ENCODE peak calls at places on chromosomes 13 and 19, in nine cellular contexts. N, W, B, X, C, Y, U, Q and F are unnamed samples. For H3K27me3 and H3K4me1, the result is how much of the 10 kb centered on the place peaks cover.

GRCh38 chr13:32170841-32171240 is 139.3 kb downstream of the FRY start:
- DNase-seq in B (no peak), W (no peak), X (no peak), U (no peak), Y (no peak), N (no peak), Q (no peak), C (no peak), F (no peak)

GRCh38 chr19:44626067-44626624 is 12.8 kb downstream of the IGSF23 start:
- DNase-seq in N (no peak), W (peak), Q (peak), B (no peak), C (no peak), X (no peak), Y (no peak), U (no peak), F (no peak)

GRCh38 chr19:53612762-53613526 is 18.9 kb upstream of the DPRX start:
- DNase-seq in N (no peak), U (peak), X (no peak), C (no peak), Q (no peak), W (no peak), Y (no peak), B (no peak), F (peak)

GRCh38 chr13:113974304-113975281 is 717 bp upstream of the C13orf46 start:
- DNase-seq in B (peak), C (peak), Q (peak), Y (peak), W (no peak), N (no peak), X (no peak), U (no peak), F (no peak)

GRCh38 chr19:48637449-48637947 is 319 bp upstream of the DBP start:
- DNase-seq in N (peak), C (peak), Y (peak), Q (peak), W (peak), B (peak), U (peak), X (peak), F (peak)

GRCh38 chr13:50914301-50914700 is 4.7 kb downstream of the RNASEH2B start:
- DNase-seq in C (no peak), N (no peak), U (no peak), W (no peak), Q (no peak), Y (no peak), X (no peak), B (no peak), F (no peak)

GRCh38 chr19:16836115-16836905 is 7.1 kb downstream of the SIN3B start:
- DNase-seq in W (peak), N (no peak), U (peak), Y (peak), X (peak), Q (no peak), C (no peak), B (no peak), F (no peak)

GRCh38 chr13:43985437-43986051 is 105.8 kb downstream of the LACC1 start:
- DNase-seq in B (no peak), Y (no peak), C (no peak), W (no peak), N (no peak), U (no peak), Q (no peak), X (no peak), F (no peak)

GRCh38 chr19:23851966-23852365 is 62.7 kb upstream of the ZNF726 start:
- DNase-seq in Y (no peak), U (no peak), W (no peak), Q (no peak), X (no peak), N (no peak), C (no peak), B (no peak), F (no peak)

GRCh38 chr13:26377038-26377437 is 123.1 kb downstream of the CDK8 start:
- DNase-seq in B (no peak), W (peak), Q (no peak), C (no peak), U (peak), X (no peak), N (peak), Y (no peak), F (peak)

GRCh38 chr19:44113784-44114390 is 688 bp downstream of the ZNF225 start:
- DNase-seq in Y (no peak), C (no peak), B (no peak), N (no peak), W (peak), X (peak), U (peak), Q (no peak), F (peak)

GRCh38 chr19:5288347-5288739 is 52.3 kb downstream of the PTPRS start:
- DNase-seq in U (no peak), Y (no peak), N (no peak), B (no peak), Q (peak), X (peak), C (no peak), W (no peak), F (no peak)

GRCh38 chr19:2561895-2562294 is 86.0 kb downstream of the GADD45B start:
- DNase-seq in W (no peak), Y (peak), B (no peak), Q (no peak), C (peak), N (no peak), X (no peak), U (no peak), F (no peak)

GRCh38 chr19:54426291-54426918 is 11.1 kb downstream of the TTYH1 start:
- DNase-seq in Q (no peak), B (no peak), U (peak), Y (no peak), W (no peak), C (no peak), N (no peak), X (no peak), F (no peak)

GRCh38 chr19:56105090-56105701 is 15.9 kb downstream of the ZNF787 start:
- DNase-seq in B (peak), C (peak), U (peak), W (peak), Q (peak), Y (peak), N (peak), X (peak), F (no peak)

GRCh38 chr19:34260771-34261173 is 6.4 kb downstream of the GARRE1 start:
- DNase-seq in N (peak), U (peak), W (peak), Q (no peak), X (no peak), C (no peak), Y (no peak), B (no peak), F (peak)

GRCh38 chr19:42312370-42312769 is 739 bp upstream of the TMEM145 start:
- DNase-seq in Q (no peak), X (no peak), Y (no peak), N (no peak), U (no peak), C (no peak), W (no peak), B (no peak), F (no peak)

GRCh38 chr19:40358773-40359172 is 10.3 kb downstream of the PLD3 start:
- DNase-seq in C (no peak), Q (no peak), X (peak), N (no peak), U (no peak), Y (no peak), B (no peak), W (no peak), F (no peak)

GRCh38 chr13:32528358-32528757 is 10.2 kb downstream of the N4BP2L2 start:
- DNase-seq in Q (no peak), C (no peak), W (peak), B (no peak), N (no peak), Y (no peak), X (no peak), U (no peak), F (no peak)

GRCh38 chr19:45069056-45069455 is 7.2 kb downstream of the ZNF296 start:
- DNase-seq in W (no peak), B (no peak), Y (no peak), Q (no peak), C (no peak), N (no peak), X (no peak), U (peak), F (no peak)

GRCh38 chr13:109737606-109738005 is 48.8 kb downstream of the IRS2 start:
- DNase-seq in W (peak), B (no peak), N (peak), C (no peak), U (no peak), Y (no peak), X (no peak), Q (no peak), F (no peak)

GRCh38 chr13:41693434-41693833 is 236.1 kb downstream of the RGCC start:
- DNase-seq in N (no peak), B (no peak), W (no peak), Y (no peak), U (no peak), C (no peak), Q (no peak), X (no peak), F (no peak)

GRCh38 chr19:57620673-57621348 is 6.8 kb downstream of the ZNF134 start:
- DNase-seq in X (no peak), Q (no peak), B (no peak), W (peak), C (no peak), U (no peak), Y (no peak), N (no peak), F (no peak)

GRCh38 chr19:33394006-33394722 is 20.7 kb downstream of the CEBPG start:
- DNase-seq in W (peak), B (no peak), N (no peak), Q (peak), X (no peak), C (peak), Y (peak), U (no peak), F (no peak)

GRCh38 chr13:81326913-81327312 is 986.0 kb upstream of the SPRY2 start:
- DNase-seq in W (no peak), U (no peak), Q (no peak), Y (no peak), X (no peak), N (no peak), C (no peak), B (no peak), F (no peak)

GRCh38 chr13:99536023-99536422 is 34.8 kb downstream of the TM9SF2 start:
- DNase-seq in U (no peak), Q (no peak), N (no peak), X (no peak), Y (no peak), W (no peak), B (no peak), C (no peak), F (no peak)

GRCh38 chr13:99158846-99159245 is 41.8 kb upstream of the UBAC2 start:
- DNase-seq in X (no peak), Q (no peak), N (peak), B (no peak), U (no peak), Y (no peak), C (no peak), W (no peak), F (peak)

GRCh38 chr13:59898066-59898465 is 265.7 kb downstream of the DIAPH3 start:
- DNase-seq in W (no peak), C (no peak), B (no peak), Y (no peak), N (no peak), U (no peak), X (no peak), Q (no peak), F (no peak)

GRCh38 chr19:47618771-47619170 is 9.8 kb downstream of the BICRA start:
- DNase-seq in X (peak), U (no peak), N (no peak), B (no peak), W (peak), Y (no peak), C (peak), Q (peak), F (no peak)

GRCh38 chr13:21203132-21203531 is 26.7 kb downstream of the MRPL57 start:
- DNase-seq in Y (no peak), C (no peak), W (peak), Q (no peak), U (no peak), B (no peak), N (no peak), X (no peak), F (no peak)

GRCh38 chr13:112063807-112064206 is 3.1 kb upstream of the SOX1 start:
- DNase-seq in C (no peak), U (no peak), X (no peak), N (no peak), Q (no peak), B (no peak), Y (no peak), W (no peak), F (no peak)
- H3K27me3 ChIP-seq in C (under half), U (half or more), X (half or more), N (half or more), Q (under half), B (under half), Y (half or more), W (half or more), F (under half)

GRCh38 chr13:40167327-40167726 is 499.1 kb downstream of the FOXO1 start:
- DNase-seq in Y (no peak), B (no peak), N (no peak), Q (no peak), X (no peak), U (no peak), W (no peak), C (no peak), F (no peak)
- TF ChIP-seq CTCF in Y (no peak), B (no peak), N (no peak), Q (no peak), X (no peak), U (no peak), W (no peak), C (no peak), F (no peak)

GRCh38 chr19:1217366-1217765 is 11.8 kb downstream of the STK11 start:
- DNase-seq in X (no peak), N (no peak), B (no peak), C (no peak), W (no peak), Y (no peak), Q (no peak), U (no peak), F (no peak)
- H3K4me1 ChIP-seq in X (under half), N (under half), B (under half), C (under half), W (under half), Y (half or more), Q (half or more), U (under half), F (under half)

GRCh38 chr19:46221981-46222610 is 7.4 kb upstream of the IGFL1 start:
- DNase-seq in Y (peak), U (no peak), Q (peak), N (peak), B (peak), W (peak), X (no peak), C (peak), F (no peak)

GRCh38 chr19:46224773-46225172 is 4.8 kb upstream of the IGFL1 start:
- DNase-seq in W (no peak), X (no peak), B (no peak), U (no peak), Q (no peak), C (no peak), N (no peak), Y (no peak), F (no peak)

GRCh38 chr19:46225558-46226004 is 4.0 kb upstream of the IGFL1 start:
- DNase-seq in B (no peak), X (no peak), U (peak), Q (no peak), C (no peak), Y (no peak), N (peak), W (peak), F (peak)

GRCh38 chr19:46229442-46229841 is at the start of gene IGFL1:
- DNase-seq in U (no peak), Y (no peak), W (no peak), Q (no peak), X (no peak), B (no peak), N (no peak), C (no peak), F (no peak)

GRCh38 chr19:46226438-46226973 is 3.0 kb upstream of the IGFL1 start:
- DNase-seq in Y (no peak), U (no peak), C (no peak), B (no peak), Q (no peak), W (no peak), N (no peak), X (no peak), F (no peak)
- H3K27me3 ChIP-seq in Y (under half), U (under half), C (under half), B (under half), Q (under half), W (under half), N (under half), X (under half), F (under half)

GRCh38 chr13:95745289-95745688 is 68.3 kb downstream of the DNAJC3 start:
- DNase-seq in U (peak), C (no peak), X (no peak), N (peak), Y (no peak), Q (no peak), B (no peak), W (no peak), F (no peak)

GRCh38 chr13:95741584-95742563 is 64.9 kb downstream of the DNAJC3 start:
- DNase-seq in W (no peak), Y (no peak), Q (no peak), U (no peak), N (no peak), C (no peak), B (no peak), X (no peak), F (no peak)

GRCh38 chr13:95749545-95749944 is 72.6 kb downstream of the DNAJC3 start:
- DNase-seq in N (no peak), U (no peak), X (no peak), C (no peak), B (no peak), Y (no peak), W (no peak), Q (no peak), F (no peak)

GRCh38 chr13:95743192-95743591 is 66.3 kb downstream of the DNAJC3 start:
- DNase-seq in Q (no peak), W (no peak), X (no peak), Y (no peak), C (no peak), N (no peak), U (no peak), B (no peak), F (no peak)

GRCh38 chr13:95745752-95746151 is 68.8 kb downstream of the DNAJC3 start:
- DNase-seq in W (no peak), N (peak), Q (no peak), B (no peak), Y (no peak), X (no peak), C (no peak), U (no peak), F (no peak)
- TF ChIP-seq CTCF in W (no peak), N (peak), Q (no peak), B (no peak), Y (no peak), X (peak), C (no peak), U (peak), F (peak)

GRCh38 chr13:79692846-79693245 is 211.9 kb downstream of the NDFIP2 start:
- DNase-seq in Q (no peak), B (no peak), C (no peak), X (no peak), Y (no peak), W (no peak), U (no peak), N (no peak), F (no peak)
- H3K4me1 ChIP-seq in Q (under half), B (under half), C (under half), X (under half), Y (under half), W (under half), U (under half), N (under half), F (under half)

GRCh38 chr19:13723206-13723605 is 41.1 kb upstream of the MRI1 start:
- DNase-seq in W (peak), N (no peak), C (no peak), X (no peak), Y (no peak), B (no peak), U (no peak), Q (no peak), F (no peak)

GRCh38 chr19:13712767-13713201 is 51.5 kb upstream of the MRI1 start:
- DNase-seq in Y (no peak), Q (no peak), X (no peak), U (no peak), N (peak), W (no peak), B (no peak), C (no peak), F (no peak)

GRCh38 chr19:13718733-13719132 is 45.6 kb upstream of the MRI1 start:
- DNase-seq in Y (no peak), B (no peak), C (no peak), X (peak), N (peak), W (peak), Q (peak), U (peak), F (peak)

DNA sequence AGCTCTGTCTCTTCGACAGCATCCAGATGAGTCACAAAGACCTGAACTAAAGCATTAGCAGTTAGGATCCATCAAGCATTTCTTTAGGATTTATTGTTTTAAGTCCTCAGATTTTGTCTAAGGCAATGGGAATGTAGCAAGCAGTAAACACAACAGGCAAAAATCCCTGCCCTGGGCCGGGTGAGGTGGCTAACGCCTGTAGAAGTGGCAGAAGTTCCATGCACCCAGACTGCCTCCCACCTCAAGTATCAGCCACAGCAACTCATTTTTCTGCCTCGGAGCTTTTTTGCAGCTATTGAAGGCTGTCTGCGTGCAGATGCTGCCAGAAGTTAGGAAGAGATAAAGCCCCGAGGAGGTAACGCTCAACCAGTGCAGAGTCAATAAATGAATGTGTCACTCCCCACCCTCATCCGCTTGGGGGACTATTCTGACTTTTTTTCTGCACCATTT is 47.1 kb upstream of the MRI1 start:
- DNase-seq in X (no peak), Q (no peak), C (no peak), B (no peak), Y (no peak), W (peak), N (no peak), U (no peak), F (no peak)
- H3K27me3 ChIP-seq in X (under half), Q (under half), C (under half), B (under half), Y (under half), W (under half), N (under half), U (under half), F (under half)

DNA sequence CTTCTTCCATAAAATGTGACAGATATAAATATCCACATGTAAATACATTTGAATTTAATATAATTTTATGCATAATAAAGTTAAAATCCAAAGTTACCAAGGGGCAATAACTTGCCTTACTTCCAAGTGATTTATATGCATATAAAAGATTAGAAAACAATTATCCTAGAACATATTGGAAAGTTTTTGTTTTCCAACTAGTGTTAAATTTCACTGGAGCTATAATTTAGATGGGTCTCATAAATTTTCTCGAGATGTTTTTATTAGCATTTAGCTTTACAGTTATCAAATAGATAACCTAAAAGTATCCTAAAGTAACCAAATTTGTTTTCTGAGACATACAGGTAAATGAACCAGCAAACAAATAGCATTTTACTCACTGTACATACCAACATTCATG is 225.3 kb downstream of the SPRY2 start:
- DNase-seq in Q (no peak), N (no peak), U (no peak), Y (no peak), C (no peak), W (no peak), B (no peak), X (no peak), F (no peak)
- TF ChIP-seq CTCF in Q (no peak), N (no peak), U (no peak), Y (no peak), C (no peak), W (no peak), B (no peak), X (no peak), F (no peak)